ENCODE peak calls at places on chromosome 12, in seven cellular contexts. One of them, this sample, is unnamed.

GRCh38 chr12:11839093-11839641 is 189.7 kb downstream of the ETV6 start:
- DNase-seq in substantia nigra: no peak
- DNase-seq in progenitor cell of endocrine pancreas: no peak
- DNase-seq in K562: no peak
- DNase-seq in stimulated activated CD4-positive, alpha-beta T cell treated with anti-CD3 and anti-CD28 coated beads, Interleukin-1b, Interleukin-23, amount 100 ng/mL, for 4 hours: no peak
- DNase-seq in ovary: no peak
- DNase-seq in NCI-H1105: no peak
- DNase-seq in this sample: no peak

GRCh38 chr12:106733660-106734059 is 40.8 kb upstream of the RIC8B start:
- DNase-seq in substantia nigra: no peak
- DNase-seq in progenitor cell of endocrine pancreas: no peak
- DNase-seq in NCI-H1105: no peak
- DNase-seq in ovary: no peak
- DNase-seq in K562: no peak
- DNase-seq in stimulated activated CD4-positive, alpha-beta T cell treated with anti-CD3 and anti-CD28 coated beads, Interleukin-1b, Interleukin-23, amount 100 ng/mL, for 4 hours: no peak
- DNase-seq in this sample: no peak

GRCh38 chr12:5487076-5487475 is 55.2 kb downstream of the NTF3 start:
- DNase-seq in substantia nigra: no peak
- DNase-seq in K562: no peak
- DNase-seq in stimulated activated CD4-positive, alpha-beta T cell treated with anti-CD3 and anti-CD28 coated beads, Interleukin-1b, Interleukin-23, amount 100 ng/mL, for 4 hours: no peak
- DNase-seq in NCI-H1105: no peak
- DNase-seq in ovary: no peak
- DNase-seq in progenitor cell of endocrine pancreas: no peak
- DNase-seq in this sample: no peak

GRCh38 chr12:4562034-4562657 is at the start of gene DYRK4:
- DNase-seq in substantia nigra: peak
- DNase-seq in ovary: peak
- DNase-seq in K562: peak
- DNase-seq in progenitor cell of endocrine pancreas: peak
- DNase-seq in NCI-H1105: peak
- DNase-seq in stimulated activated CD4-positive, alpha-beta T cell treated with anti-CD3 and anti-CD28 coated beads, Interleukin-1b, Interleukin-23, amount 100 ng/mL, for 4 hours: peak
- DNase-seq in this sample: peak

GRCh38 chr12:4584281-4584680 is 22.3 kb downstream of the DYRK4 start:
- DNase-seq in NCI-H1105: no peak
- DNase-seq in progenitor cell of endocrine pancreas: no peak
- DNase-seq in ovary: no peak
- DNase-seq in stimulated activated CD4-positive, alpha-beta T cell treated with anti-CD3 and anti-CD28 coated beads, Interleukin-1b, Interleukin-23, amount 100 ng/mL, for 4 hours: no peak
- DNase-seq in K562: no peak
- DNase-seq in substantia nigra: no peak
- DNase-seq in this sample: no peak

GRCh38 chr12:96714199-96714598 is 192.9 kb upstream of the NEDD1 start:
- DNase-seq in NCI-H1105: no peak
- DNase-seq in ovary: no peak
- DNase-seq in K562: no peak
- DNase-seq in substantia nigra: no peak
- DNase-seq in stimulated activated CD4-positive, alpha-beta T cell treated with anti-CD3 and anti-CD28 coated beads, Interleukin-1b, Interleukin-23, amount 100 ng/mL, for 4 hours: no peak
- DNase-seq in progenitor cell of endocrine pancreas: no peak
- DNase-seq in this sample: no peak

GRCh38 chr12:115870021-115870420 is 407.5 kb downstream of the MED13L start:
- DNase-seq in substantia nigra: no peak
- DNase-seq in stimulated activated CD4-positive, alpha-beta T cell treated with anti-CD3 and anti-CD28 coated beads, Interleukin-1b, Interleukin-23, amount 100 ng/mL, for 4 hours: no peak
- DNase-seq in NCI-H1105: no peak
- DNase-seq in progenitor cell of endocrine pancreas: no peak
- DNase-seq in ovary: no peak
- DNase-seq in K562: no peak
- DNase-seq in this sample: no peak

GRCh38 chr12:23888396-23889068 is 60.9 kb downstream of the SOX5 start:
- DNase-seq in stimulated activated CD4-positive, alpha-beta T cell treated with anti-CD3 and anti-CD28 coated beads, Interleukin-1b, Interleukin-23, amount 100 ng/mL, for 4 hours: no peak
- DNase-seq in K562: no peak
- DNase-seq in progenitor cell of endocrine pancreas: no peak
- DNase-seq in NCI-H1105: no peak
- DNase-seq in substantia nigra: no peak
- DNase-seq in ovary: no peak
- DNase-seq in this sample: no peak

GRCh38 chr12:69430942-69431603 is 39.1 kb upstream of the FRS2 start:
- DNase-seq in ovary: no peak
- DNase-seq in substantia nigra: peak
- DNase-seq in progenitor cell of endocrine pancreas: no peak
- DNase-seq in NCI-H1105: no peak
- DNase-seq in stimulated activated CD4-positive, alpha-beta T cell treated with anti-CD3 and anti-CD28 coated beads, Interleukin-1b, Interleukin-23, amount 100 ng/mL, for 4 hours: no peak
- DNase-seq in K562: no peak
- DNase-seq in this sample: no peak